ENCODE peak calls at places on chromosomes 11 and 22, in ten cellular contexts. T is foreskin keratinocyte; C is activated T-helper 17 cell treated with anti-CD3 and anti-CD28 coated beads, Interleukin-2, amount 50 U/mL, for 72 hours; D is CD8-positive, alpha-beta T cell; U is activated CD8-positive, alpha-beta memory T cell treated with anti-CD3 and anti-CD28 coated beads, Interleukin-2, amount 10 ng/mL, durations not matched to agents 7 days and 5 days; O is left lung; Q is upper lobe of right lung; Z is body of pancreas; I is WTC11; L is gastroesophageal sphincter. J is an unnamed sample.

GRCh38 chr11:35852056-35852455 is 91.8 kb upstream of the LDLRAD3 start:
- ATAC-seq in T (no peak), C (no peak), D (no peak), U (no peak), O (peak), Q (peak), Z (no peak), I (no peak), L (peak), J (no peak)

GRCh38 chr22:36350751-36351594 is 36.8 kb downstream of the MYH9 start:
- ATAC-seq in T (peak), C (no peak), D (peak), U (no peak), O (peak), Q (peak), Z (peak), I (peak), L (no peak), J (no peak)

GRCh38 chr11:12223771-12224536 is 113.6 kb downstream of the MICAL2 start:
- ATAC-seq in T (no peak), C (peak), D (peak), U (peak), O (peak), Q (peak), Z (no peak), I (no peak), L (no peak), J (peak)

GRCh38 chr22:42399315-42400271 is 32.6 kb downstream of the NFAM1 start:
- ATAC-seq in T (no peak), C (no peak), D (no peak), U (no peak), O (peak), Q (peak), Z (peak), I (peak), L (no peak), J (peak)

GRCh38 chr11:124445646-124446139 is at the start of gene OR8B8:
- ATAC-seq in T (no peak), C (no peak), D (no peak), U (no peak), O (no peak), Q (no peak), Z (no peak), I (no peak), L (no peak), J (no peak)

GRCh38 chr11:8035225-8035846 is 45.7 kb upstream of the TUB start:
- ATAC-seq in T (no peak), C (no peak), D (no peak), U (no peak), O (no peak), Q (no peak), Z (no peak), I (no peak), L (no peak), J (no peak)

GRCh38 chr11:128733440-128734115 is 39.7 kb downstream of the FLI1 start:
- ATAC-seq in T (peak), C (peak), D (peak), U (peak), O (peak), Q (peak), Z (no peak), I (peak), L (no peak), J (peak)

GRCh38 chr22:41563051-41563711 is 2.4 kb downstream of the CSDC2 start:
- ATAC-seq in T (peak), C (no peak), D (no peak), U (no peak), O (peak), Q (no peak), Z (no peak), I (no peak), L (no peak), J (no peak)

GRCh38 chr11:66617148-66617814 is 851 bp downstream of the RBM14 start:
- ATAC-seq in T (peak), C (no peak), D (no peak), U (no peak), O (peak), Q (peak), Z (peak), I (no peak), L (peak), J (no peak)